ENCODE peak calls at places on chromosome 6, in nine cellular contexts. H, O, G, X, A, F, M, B and U are unnamed samples.
A peak's percentile ranks its signal among the peaks of the same experiment; 100 is the strongest.

GRCh38 chr6:55276745-55277627 is 50.3 kb upstream of the GFRAL start:
- DNase-seq in H (peak; percentile 56), O (no peak), G (peak; percentile 80), X (peak; percentile 27), A (no peak), F (peak; percentile 50), M (peak; percentile 53), B (peak; percentile 27), U (peak; percentile 22)

GRCh38 chr6:150652848-150653613 is 53.3 kb downstream of the PLEKHG1 start:
- DNase-seq in H (no peak), O (peak; percentile 73), G (no peak), X (no peak), A (no peak), F (no peak), M (no peak), B (no peak), U (no peak)

GRCh38 chr6:1619666-1620503 is 10.2 kb downstream of the FOXC1 start:
- DNase-seq in H (no peak), O (no peak), G (no peak), X (no peak), A (peak; percentile 47), F (no peak), M (no peak), B (no peak), U (peak; percentile 69)

GRCh38 chr6:158353851-158354508 is 41.7 kb downstream of the TULP4 start:
- DNase-seq in H (no peak), O (no peak), G (peak; percentile 25), X (peak; percentile 23), A (no peak), F (no peak), M (no peak), B (no peak), U (no peak)

GRCh38 chr6:55642366-55642765 is 63.4 kb upstream of the HMGCLL1 start:
- DNase-seq in H (no peak), O (no peak), G (no peak), X (no peak), A (no peak), F (no peak), M (no peak), B (no peak), U (no peak)

GRCh38 chr6:134310206-134310605 is 7.7 kb downstream of the SGK1 start:
- DNase-seq in H (no peak), O (no peak), G (peak; percentile 37), X (peak; percentile 43), A (no peak), F (no peak), M (no peak), B (no peak), U (no peak)

GRCh38 chr6:14544689-14545088 is 427.1 kb downstream of the CD83 start:
- DNase-seq in H (no peak), O (no peak), G (no peak), X (no peak), A (no peak), F (no peak), M (peak; percentile 82), B (no peak), U (no peak)

GRCh38 chr6:5457036-5457435 is 195.7 kb downstream of the FARS2 start:
- DNase-seq in H (no peak), O (no peak), G (peak; percentile 44), X (no peak), A (no peak), F (no peak), M (no peak), B (no peak), U (no peak)

GRCh38 chr6:38804368-38804767 is 89.3 kb downstream of the DNAH8 start:
- DNase-seq in H (no peak), O (no peak), G (no peak), X (no peak), A (no peak), F (no peak), M (no peak), B (no peak), U (no peak)

GRCh38 chr6:83539678-83540077 is 27.3 kb downstream of the PRSS35 start:
- DNase-seq in H (no peak), O (no peak), G (no peak), X (no peak), A (no peak), F (no peak), M (no peak), B (no peak), U (no peak)

GRCh38 chr6:83536647-83537589 is 24.6 kb downstream of the PRSS35 start:
- DNase-seq in H (no peak), O (no peak), G (no peak), X (no peak), A (no peak), F (no peak), M (no peak), B (no peak), U (no peak)

GRCh38 chr6:83536034-83536646 is 23.8 kb downstream of the PRSS35 start:
- DNase-seq in H (peak; percentile 61), O (peak; percentile 51), G (peak; percentile 66), X (peak; percentile 57), A (no peak), F (peak; percentile 33), M (peak; percentile 45), B (no peak), U (peak; percentile 39)
- TF ChIP-seq CTCF in H (peak; percentile 38), O (peak; percentile 71), G (peak; percentile 77), X (peak; percentile 85), A (peak; percentile 56), F (peak; percentile 98), M (peak; percentile 96), B (peak; percentile 84), U (peak; percentile 87)

DNA sequence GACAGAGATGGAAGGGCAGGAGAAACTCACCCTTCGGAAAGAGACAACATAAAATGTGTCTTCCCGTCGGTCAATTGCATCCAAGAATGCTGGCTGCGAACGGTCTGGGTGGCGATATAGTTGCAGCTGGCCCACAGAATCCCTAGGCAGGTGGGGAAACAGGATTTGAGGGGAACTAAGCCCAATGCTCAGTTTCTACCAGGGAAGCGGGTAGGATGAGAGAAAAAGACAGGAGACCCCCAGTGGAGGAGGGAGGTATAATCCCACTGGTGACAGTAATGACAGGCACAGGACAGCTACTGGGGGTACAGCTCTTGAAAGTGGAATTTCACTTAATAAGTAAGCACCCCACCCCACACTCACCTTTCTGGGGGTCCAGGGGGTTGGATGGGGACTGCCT is 7.5 kb upstream of the TNXB start:
- DNase-seq in H (no peak), O (no peak), G (no peak), X (peak; percentile 21), A (no peak), F (no peak), M (peak; percentile 38), B (no peak), U (peak; percentile 42)
- TF ChIP-seq CTCF in H (no peak), O (no peak), G (peak; percentile 46), X (peak; percentile 70), A (no peak), F (peak; percentile 76), M (peak; percentile 76), B (peak; percentile 41), U (peak; percentile 14)

GRCh38 chr6:87070750-87071149 is 24.2 kb downstream of the CGA start:
- DNase-seq in H (no peak), O (no peak), G (no peak), X (no peak), A (no peak), F (no peak), M (no peak), B (no peak), U (no peak)

GRCh38 chr6:87068804-87069203 is 26.1 kb downstream of the CGA start:
- DNase-seq in H (no peak), O (no peak), G (no peak), X (no peak), A (no peak), F (no peak), M (no peak), B (no peak), U (no peak)

GRCh38 chr6:87065117-87065516 is 29.8 kb downstream of the CGA start:
- DNase-seq in H (no peak), O (no peak), G (no peak), X (no peak), A (no peak), F (no peak), M (no peak), B (no peak), U (no peak)

GRCh38 chr6:87071683-87072082 is 23.2 kb downstream of the CGA start:
- DNase-seq in H (no peak), O (no peak), G (no peak), X (no peak), A (no peak), F (no peak), M (peak; percentile 4), B (no peak), U (no peak)

DNA sequence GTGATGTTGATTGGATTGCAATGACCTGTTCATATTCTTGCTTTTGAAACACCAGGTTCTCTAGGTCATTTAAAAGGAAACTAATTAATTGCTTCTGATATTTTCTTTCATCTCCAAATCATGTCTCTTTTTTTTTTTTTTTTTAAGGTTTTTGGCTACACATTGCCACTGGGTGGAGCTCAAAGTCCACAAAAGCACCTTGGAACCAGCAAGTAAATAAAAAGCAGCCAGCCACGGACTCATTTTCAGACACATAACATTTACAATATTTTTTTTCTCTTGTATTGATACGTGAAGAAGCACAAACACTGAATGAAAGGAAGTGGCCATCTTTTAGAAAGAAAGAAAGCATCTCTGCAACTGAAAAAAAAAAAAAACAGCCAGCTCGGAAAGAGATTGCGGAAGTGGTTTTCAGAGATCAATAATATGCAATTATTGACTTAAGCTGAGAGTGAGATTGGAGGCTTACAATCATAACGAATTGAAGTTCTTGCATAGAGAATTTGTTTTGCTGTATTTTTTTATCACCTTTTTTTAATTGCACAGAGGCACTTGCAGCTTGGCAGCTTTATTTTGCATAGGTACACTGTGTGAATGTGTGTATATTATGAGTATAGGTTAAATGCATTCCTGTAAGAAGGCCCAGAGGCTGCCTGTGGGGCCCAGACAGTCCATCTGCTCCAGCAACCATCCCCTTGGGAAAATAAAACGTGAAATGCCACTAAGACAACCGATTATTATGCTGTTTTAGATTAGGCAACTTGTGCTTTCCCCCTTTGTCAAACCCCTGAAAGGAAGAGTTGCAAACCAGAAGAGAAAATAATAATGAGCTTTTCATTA is 28.2 kb downstream of the CGA start:
- DNase-seq in H (peak; percentile 57), O (peak; percentile 42), G (peak; percentile 79), X (peak; percentile 49), A (no peak), F (peak; percentile 54), M (peak; percentile 78), B (peak; percentile 24), U (peak; percentile 64)
- TF ChIP-seq CTCF in H (peak; percentile 38), O (peak; percentile 33), G (peak; percentile 45), X (peak; percentile 67), A (peak; percentile 39), F (peak; percentile 83), M (peak; percentile 93), B (peak; percentile 57), U (peak; percentile 62)

DNA sequence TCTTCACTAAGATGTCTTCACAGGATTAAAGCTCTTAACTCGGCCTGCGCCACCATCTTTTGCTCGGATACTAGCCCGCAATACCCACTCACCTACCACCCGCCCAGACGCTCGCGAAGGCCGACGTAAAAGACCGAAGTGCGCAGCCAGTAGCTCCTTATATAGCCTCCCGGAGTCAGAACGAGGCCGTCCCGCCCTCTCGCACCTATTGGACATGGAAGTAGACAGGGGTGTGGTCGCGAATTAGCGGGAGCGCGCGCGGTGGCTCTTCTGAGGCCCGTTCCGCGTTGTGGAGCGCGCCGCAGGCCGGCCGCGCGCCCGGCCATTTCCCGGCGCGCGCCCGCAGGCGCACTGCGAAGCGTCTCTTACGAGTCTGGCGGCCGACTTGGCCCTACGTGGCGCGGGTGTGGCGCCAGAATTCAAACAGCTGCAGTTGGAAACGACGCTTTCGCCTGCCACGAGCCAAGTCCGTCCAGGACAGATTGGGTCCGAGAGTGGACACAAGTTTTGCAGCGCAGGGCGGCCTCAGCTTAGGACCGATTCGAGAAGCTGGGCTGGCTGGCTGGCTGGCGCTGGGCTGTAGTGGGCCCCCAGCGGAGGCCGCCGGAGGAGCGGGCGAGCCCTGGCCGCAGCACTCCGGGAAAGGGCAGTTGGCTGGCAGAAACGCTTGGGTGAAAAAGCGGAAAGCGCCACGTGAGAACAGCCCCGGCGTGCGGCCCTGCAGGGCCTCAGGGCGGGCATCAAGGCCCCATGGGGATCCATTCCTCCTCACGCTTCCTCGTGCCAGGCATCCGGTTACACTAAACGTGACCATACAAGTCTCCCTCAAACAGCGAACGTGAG is 36.1 kb upstream of the SYNCRIP start:
- DNase-seq in H (peak; percentile 99), O (peak; percentile 98), G (peak; percentile 99), X (peak; percentile 98), A (peak; percentile 99), F (peak; percentile 98), M (peak; percentile 99), B (peak; percentile 96), U (peak; percentile 97)
- TF ChIP-seq CTCF in H (no peak), O (no peak), G (no peak), X (no peak), A (peak; percentile 3), F (peak; percentile 29), M (peak; percentile 27), B (no peak), U (no peak)